ENCODE peak calls at places on chromosomes 11 and 22, in ten cellular contexts. E, W, D, H, O, V, C, G, U and Y are unnamed samples. For H3K27me3 and H3K4me1, the result is how much of the 10 kb centered on the place peaks cover.

GRCh38 chr11:112841719-112842118 is 119.5 kb upstream of the NCAM1 start:
- DNase-seq in E (no peak), W (no peak), D (no peak), H (no peak), O (no peak), V (no peak), C (no peak), G (no peak), U (no peak), Y (no peak)

GRCh38 chr11:74720596-74721478 is 10.4 kb downstream of the CHRDL2 start:
- DNase-seq in E (peak), W (peak), D (no peak), H (peak), O (peak), V (no peak), C (peak), G (no peak), U (no peak), Y (no peak)

GRCh38 chr11:134984421-134984820 is 572.4 kb upstream of the B3GAT1 start:
- DNase-seq in E (no peak), W (no peak), D (no peak), H (no peak), O (no peak), V (no peak), C (no peak), G (no peak), U (no peak), Y (no peak)

GRCh38 chr11:130315354-130315970 is 745 bp upstream of the ZBTB44 start:
- DNase-seq in E (peak), W (no peak), D (no peak), H (peak), O (peak), V (peak), C (peak), G (peak), U (no peak), Y (no peak)

GRCh38 chr11:76008474-76008873 is 193.5 kb downstream of the UVRAG start:
- DNase-seq in E (no peak), W (peak), D (no peak), H (no peak), O (no peak), V (no peak), C (no peak), G (no peak), U (no peak), Y (peak)

GRCh38 chr11:24375351-24375750 is 121.5 kb upstream of the LUZP2 start:
- DNase-seq in E (no peak), W (no peak), D (no peak), H (no peak), O (no peak), V (no peak), C (no peak), G (no peak), U (no peak), Y (no peak)

GRCh38 chr11:27820249-27820648 is 120.0 kb upstream of the BDNF start:
- DNase-seq in E (no peak), W (peak), D (no peak), H (no peak), O (no peak), V (no peak), C (no peak), G (no peak), U (no peak), Y (no peak)

GRCh38 chr11:79465160-79465559 is 24.3 kb upstream of the TENM4 start:
- DNase-seq in E (no peak), W (no peak), D (no peak), H (no peak), O (no peak), V (no peak), C (no peak), G (no peak), U (no peak), Y (no peak)

GRCh38 chr11:133946541-133947297 is 10.0 kb downstream of the IGSF9B start:
- DNase-seq in E (peak), W (no peak), D (no peak), H (peak), O (no peak), V (no peak), C (no peak), G (no peak), U (no peak), Y (no peak)

GRCh38 chr11:75639752-75640151 is 29.1 kb downstream of the MAP6 start:
- DNase-seq in E (peak), W (peak), D (no peak), H (no peak), O (peak), V (peak), C (peak), G (peak), U (peak), Y (peak)

GRCh38 chr11:64998141-64998540 is 1.4 kb upstream of the BATF2 start:
- DNase-seq in E (no peak), W (no peak), D (no peak), H (peak), O (no peak), V (no peak), C (peak), G (no peak), U (no peak), Y (no peak)

GRCh38 chr11:62064221-62064620 is 59.6 kb upstream of the INCENP start:
- DNase-seq in E (no peak), W (no peak), D (no peak), H (no peak), O (no peak), V (peak), C (no peak), G (no peak), U (no peak), Y (no peak)

GRCh38 chr11:126408496-126408895 is 53.0 kb downstream of the ST3GAL4 start:
- DNase-seq in E (no peak), W (no peak), D (no peak), H (no peak), O (no peak), V (no peak), C (no peak), G (no peak), U (no peak), Y (no peak)

GRCh38 chr11:85809881-85810280 is 1.1 kb downstream of the SYTL2 start:
- DNase-seq in E (no peak), W (no peak), D (no peak), H (peak), O (no peak), V (no peak), C (peak), G (no peak), U (no peak), Y (peak)

GRCh38 chr11:69650832-69651344 is 9.9 kb downstream of the CCND1 start:
- DNase-seq in E (no peak), W (no peak), D (no peak), H (no peak), O (no peak), V (no peak), C (no peak), G (no peak), U (no peak), Y (no peak)

GRCh38 chr22:22343603-22344276 is 99.2 kb downstream of the VPREB1 start:
- DNase-seq in E (no peak), W (no peak), D (no peak), H (no peak), O (no peak), V (no peak), C (no peak), G (no peak), U (no peak), Y (no peak)

GRCh38 chr22:40046126-40046525 is 51.4 kb downstream of the FAM83F start:
- DNase-seq in E (no peak), W (no peak), D (no peak), H (no peak), O (no peak), V (no peak), C (no peak), G (no peak), U (no peak), Y (no peak)

GRCh38 chr22:23163665-23164064 is 16.6 kb upstream of the BCR start:
- DNase-seq in E (no peak), W (no peak), D (no peak), H (no peak), O (no peak), V (no peak), C (no peak), G (no peak), U (peak), Y (no peak)

GRCh38 chr11:60777106-60777505 is 8.0 kb upstream of the MS4A10 start:
- DNase-seq in E (no peak), W (no peak), D (no peak), H (no peak), O (no peak), V (no peak), C (no peak), G (no peak), U (no peak), Y (no peak)

GRCh38 chr22:28956506-28956905 is 73.1 kb downstream of the ZNRF3 start:
- DNase-seq in E (no peak), W (no peak), D (no peak), H (no peak), O (no peak), V (no peak), C (no peak), G (no peak), U (no peak), Y (no peak)

GRCh38 chr22:28958611-28959010 is 75.2 kb downstream of the ZNRF3 start:
- DNase-seq in E (no peak), W (peak), D (no peak), H (no peak), O (no peak), V (no peak), C (no peak), G (no peak), U (no peak), Y (no peak)

GRCh38 chr22:28967163-28967562 is 83.8 kb downstream of the ZNRF3 start:
- DNase-seq in E (no peak), W (no peak), D (no peak), H (no peak), O (no peak), V (no peak), C (no peak), G (no peak), U (no peak), Y (no peak)

GRCh38 chr22:28963362-28963761 is 80.0 kb downstream of the ZNRF3 start:
- DNase-seq in E (no peak), W (no peak), D (no peak), H (no peak), O (no peak), V (no peak), C (no peak), G (no peak), U (no peak), Y (no peak)

GRCh38 chr22:28962042-28962554 is 78.7 kb downstream of the ZNRF3 start:
- DNase-seq in E (no peak), W (no peak), D (no peak), H (no peak), O (no peak), V (no peak), C (no peak), G (no peak), U (no peak), Y (no peak)
- H3K27me3 ChIP-seq in E (under half), W (under half), D (under half), H (under half), O (under half), V (under half), C (under half), G (under half), U (under half), Y (under half)

GRCh38 chr22:32327066-32327465 is 30.6 kb upstream of the RFPL3 start:
- DNase-seq in E (no peak), W (no peak), D (no peak), H (no peak), O (peak), V (no peak), C (no peak), G (no peak), U (no peak), Y (peak)

GRCh38 chr22:32326647-32327046 is 31.0 kb upstream of the RFPL3 start:
- DNase-seq in E (no peak), W (no peak), D (no peak), H (peak), O (peak), V (no peak), C (no peak), G (no peak), U (no peak), Y (no peak)

GRCh38 chr22:32325811-32326237 is 31.8 kb upstream of the RFPL3 start:
- DNase-seq in E (no peak), W (no peak), D (no peak), H (peak), O (peak), V (no peak), C (no peak), G (no peak), U (no peak), Y (no peak)

GRCh38 chr22:32324505-32325415 is 32.9 kb upstream of the RFPL3 start:
- DNase-seq in E (no peak), W (no peak), D (no peak), H (peak), O (peak), V (no peak), C (no peak), G (no peak), U (no peak), Y (no peak)

DNA sequence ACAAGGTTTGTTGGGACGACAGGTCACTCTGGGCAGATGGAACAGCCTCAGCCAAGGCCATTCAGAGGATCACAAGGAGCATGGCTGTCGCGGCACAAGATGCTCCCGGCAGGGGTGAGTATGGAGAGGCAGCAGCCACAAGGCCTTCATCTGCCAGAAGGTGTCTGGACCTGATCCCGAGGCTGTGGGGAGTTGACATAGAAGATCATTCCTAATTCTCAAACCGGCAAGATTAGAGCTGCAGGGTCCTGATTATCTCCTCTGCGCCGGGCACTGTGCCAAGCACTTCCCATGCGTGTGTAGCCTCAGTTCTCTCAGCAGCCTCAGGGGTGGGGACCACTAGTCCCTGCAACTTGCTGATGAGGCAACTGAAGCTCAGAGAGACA is 32.3 kb upstream of the RFPL3 start:
- DNase-seq in E (no peak), W (no peak), D (no peak), H (peak), O (peak), V (no peak), C (no peak), G (no peak), U (no peak), Y (no peak)
- H3K4me1 ChIP-seq in E (under half), W (under half), D (under half), H (under half), O (under half), V (under half), C (under half), G (under half), U (under half), Y (under half)

GRCh38 chr11:124754710-124755109 is 2.7 kb upstream of the VSIG2 start:
- DNase-seq in E (no peak), W (no peak), D (no peak), H (no peak), O (no peak), V (no peak), C (no peak), G (no peak), U (no peak), Y (no peak)

GRCh38 chr11:124756033-124756752 is 4.1 kb upstream of the VSIG2 start:
- DNase-seq in E (no peak), W (no peak), D (no peak), H (peak), O (no peak), V (no peak), C (no peak), G (no peak), U (no peak), Y (no peak)

GRCh38 chr11:124757320-124757719 is 4.8 kb downstream of the ESAM start:
- DNase-seq in E (no peak), W (no peak), D (no peak), H (no peak), O (no peak), V (no peak), C (no peak), G (no peak), U (no peak), Y (no peak)

GRCh38 chr11:124758355-124759267 is 3.5 kb downstream of the ESAM start:
- DNase-seq in E (peak), W (peak), D (no peak), H (peak), O (peak), V (peak), C (peak), G (peak), U (no peak), Y (peak)

GRCh38 chr11:124756753-124757227 is 4.7 kb upstream of the VSIG2 start:
- DNase-seq in E (no peak), W (no peak), D (no peak), H (peak), O (no peak), V (no peak), C (no peak), G (no peak), U (no peak), Y (no peak)
- H3K27me3 ChIP-seq in E (under half), W (under half), D (half or more), H (half or more), O (under half), V (half or more), C (half or more), G (under half), U (half or more), Y (under half)

GRCh38 chr11:117884994-117885393 is 8.5 kb upstream of the FXYD6 start:
- DNase-seq in E (no peak), W (peak), D (no peak), H (peak), O (no peak), V (no peak), C (no peak), G (no peak), U (no peak), Y (no peak)

GRCh38 chr11:117881217-117881616 is 4.8 kb upstream of the FXYD6 start:
- DNase-seq in E (no peak), W (no peak), D (no peak), H (peak), O (no peak), V (no peak), C (no peak), G (no peak), U (no peak), Y (no peak)

GRCh38 chr11:117879516-117880480 is 3.3 kb upstream of the FXYD6 start:
- DNase-seq in E (no peak), W (no peak), D (no peak), H (peak), O (no peak), V (no peak), C (peak), G (no peak), U (no peak), Y (no peak)

GRCh38 chr11:117883063-117883462 is 6.6 kb upstream of the FXYD6 start:
- DNase-seq in E (no peak), W (no peak), D (no peak), H (peak), O (no peak), V (no peak), C (no peak), G (no peak), U (no peak), Y (no peak)

DNA sequence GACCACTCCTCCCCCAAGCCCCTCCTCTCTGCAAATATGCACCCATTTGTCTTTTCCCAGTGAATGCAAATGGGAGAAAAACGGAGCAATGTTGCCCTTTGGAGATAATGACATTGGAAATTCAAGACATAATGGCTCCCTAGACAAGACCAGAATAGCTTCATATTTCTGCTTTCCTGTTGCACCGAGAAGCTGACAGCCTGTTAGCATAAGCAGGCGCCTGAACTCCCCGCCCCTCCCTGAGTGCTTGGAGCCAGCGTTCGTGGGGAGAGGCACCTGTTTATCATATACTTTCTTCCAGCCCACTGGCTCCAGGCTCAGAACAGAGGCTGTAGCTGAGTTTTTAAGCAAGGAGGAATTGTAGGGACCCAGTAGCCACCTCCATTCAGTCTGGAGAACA is 6.1 kb upstream of the FXYD6 start:
- DNase-seq in E (no peak), W (no peak), D (no peak), H (peak), O (no peak), V (no peak), C (no peak), G (no peak), U (no peak), Y (no peak)
- H3K4me1 ChIP-seq in E (under half), W (under half), D (under half), H (under half), O (under half), V (under half), C (under half), G (under half), U (under half), Y (under half)

DNA sequence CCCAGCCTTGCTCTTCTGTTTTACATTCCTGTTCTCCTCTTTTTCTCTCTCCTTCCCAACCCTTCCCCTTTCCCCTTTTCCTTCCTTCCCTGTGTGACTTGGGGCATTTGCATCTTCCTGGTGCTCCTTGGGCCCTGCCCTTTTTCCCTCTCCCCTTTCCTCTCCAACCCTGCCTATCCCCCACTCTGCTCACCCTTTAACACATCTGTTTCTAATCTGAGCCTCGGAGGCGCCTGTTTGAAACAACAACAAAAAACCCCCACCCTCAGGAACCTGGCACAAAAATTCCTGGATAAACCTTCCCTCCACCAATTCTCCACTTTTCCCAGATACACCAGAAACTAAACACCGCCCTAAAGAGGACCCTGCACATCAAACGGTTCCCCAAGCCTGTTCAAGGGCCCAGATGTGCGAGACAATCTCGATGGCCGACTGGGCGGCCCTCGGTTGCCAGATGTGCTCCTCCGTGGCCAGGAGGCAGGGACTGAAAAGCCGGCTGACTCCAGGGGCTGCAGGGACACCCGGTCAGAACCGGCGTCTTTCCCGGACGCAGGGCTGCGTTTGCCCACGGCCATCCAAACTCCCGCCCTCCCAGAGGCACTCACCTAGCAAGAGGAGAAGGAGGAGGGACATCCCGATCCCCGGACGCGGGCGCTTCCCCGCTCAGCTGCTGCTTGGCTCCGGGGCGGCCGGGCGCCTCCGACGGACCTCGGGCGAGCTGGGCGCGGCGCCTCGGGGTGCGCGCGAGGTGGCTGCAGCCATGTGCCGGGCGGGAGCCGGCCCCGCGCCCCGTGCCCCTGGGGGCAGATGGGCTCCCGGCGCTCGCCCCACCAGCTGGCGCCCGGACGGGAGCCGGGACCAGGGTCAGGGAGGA is 503 bp downstream of the CLMP start:
- DNase-seq in E (no peak), W (no peak), D (peak), H (peak), O (no peak), V (no peak), C (peak), G (no peak), U (no peak), Y (no peak)
- H3K27me3 ChIP-seq in E (half or more), W (under half), D (under half), H (under half), O (under half), V (half or more), C (under half), G (under half), U (half or more), Y (under half)